ENCODE peak calls at places on chromosome 3, in four cellular contexts. M is DMS79, H is NCI-H524, Q is Daoy. A is an unnamed sample.

GRCh38 chr3:151675858-151676615 is 57.7 kb upstream of the AADACL2 start:
- DNase-seq in M (no peak), H (no peak), Q (no peak), A (no peak)

GRCh38 chr3:161423911-161424522 is 52.7 kb upstream of the SPTSSB start:
- DNase-seq in Q (peak; percentile 19), H (peak; percentile 61), M (no peak), A (peak; percentile 72)

GRCh38 chr3:59802045-59802444 is 752.2 kb upstream of the CFAP20DC start:
- DNase-seq in M (no peak), H (peak; percentile 6), Q (no peak), A (no peak)

GRCh38 chr3:15977598-15978232 is 179.9 kb upstream of the ANKRD28 start:
- DNase-seq in H (peak; percentile 63), M (no peak), Q (no peak), A (no peak)

GRCh38 chr3:127489357-127489756 is 101.2 kb downstream of the TPRA1 start:
- DNase-seq in M (no peak), H (no peak), Q (no peak), A (no peak)

GRCh38 chr3:117622130-117622841 is 912.7 kb downstream of the TUSC7 start:
- DNase-seq in Q (peak; percentile 77), H (peak; percentile 63), M (peak; percentile 51), A (no peak)

GRCh38 chr3:128273841-128274573 is 120.7 kb downstream of the EEFSEC start:
- DNase-seq in Q (no peak), M (no peak), H (no peak), A (no peak)

GRCh38 chr3:38487323-38487722 is 8.8 kb upstream of the EXOG start:
- DNase-seq in Q (no peak), M (no peak), H (no peak), A (no peak)

GRCh38 chr3:182115328-182116045 is 403.8 kb downstream of the SOX2 start:
- DNase-seq in H (no peak), M (no peak), Q (no peak), A (no peak)

GRCh38 chr3:180320631-180321030 is 281.3 kb upstream of the TTC14 start:
- DNase-seq in M (no peak), Q (no peak), H (no peak), A (no peak)